ENCODE peak calls at places on chromosomes 12 and 14, in eight cellular contexts. S is C1 segment of cervical spinal cord; N is stimulated activated CD4-positive, alpha-beta T cell treated with anti-CD3 and anti-CD28 coated beads, Interleukin-4, amount 100 ng/mL, for 48 hours; C is NCI-H1092 treated with DMSO at 0.1 percent for 48 hours; P is COLO829; I is Calu3; H is stimulated activated CD8-positive, alpha-beta memory T cell treated with anti-CD3 and anti-CD28 coated beads, Interleukin-4, amount 100 ng/mL, for 1 hour; E is activated naive CD4-positive, alpha-beta T cell. J is an unnamed sample.

GRCh38 chr12:89181271-89181920 is 170.9 kb downstream of the DUSP6 start:
- DNase-seq in S (no peak), N (no peak), C (no peak), P (peak; percentile 24), I (no peak), H (no peak), E (no peak), J (no peak)

GRCh38 chr14:32744811-32745445 is 193.8 kb upstream of the NPAS3 start:
- DNase-seq in S (no peak), N (no peak), C (no peak), P (no peak), I (no peak), H (no peak), E (no peak), J (no peak)

GRCh38 chr12:109273354-109273753 is 35.7 kb downstream of the FOXN4 start:
- DNase-seq in S (no peak), N (no peak), C (peak; percentile 27), P (no peak), I (no peak), H (no peak), E (no peak), J (no peak)

GRCh38 chr12:94038605-94039004 is 109.8 kb upstream of the PLXNC1 start:
- DNase-seq in S (no peak), N (no peak), C (no peak), P (no peak), I (no peak), H (no peak), E (no peak), J (no peak)

GRCh38 chr14:51677276-51677675 is 25.6 kb downstream of the FRMD6 start:
- DNase-seq in S (no peak), N (no peak), C (no peak), P (peak; percentile 85), I (no peak), H (no peak), E (no peak), J (no peak)

GRCh38 chr14:38134631-38135030 is 73.1 kb upstream of the SSTR1 start:
- DNase-seq in S (no peak), N (no peak), C (no peak), P (no peak), I (no peak), H (no peak), E (no peak), J (no peak)

GRCh38 chr12:124087251-124088141 is 114.5 kb downstream of the ZNF664 start:
- DNase-seq in S (no peak), N (no peak), C (no peak), P (no peak), I (no peak), H (no peak), E (no peak), J (no peak)

GRCh38 chr14:96309128-96309906 is 53.3 kb downstream of the BDKRB1 start:
- DNase-seq in S (no peak), N (no peak), C (no peak), P (no peak), I (peak; percentile 24), H (no peak), E (no peak), J (no peak)

GRCh38 chr14:72699852-72700257 is 194.0 kb downstream of the DPF3 start:
- DNase-seq in S (peak; percentile 37), N (no peak), C (no peak), P (no peak), I (no peak), H (no peak), E (no peak), J (no peak)

GRCh38 chr12:55720894-55721444 is 776 bp downstream of the RDH5 start:
- DNase-seq in S (peak; percentile 88), N (no peak), C (no peak), P (peak; percentile 76), I (peak; percentile 88), H (no peak), E (no peak), J (no peak)

GRCh38 chr12:89775336-89776005 is 66.8 kb upstream of the ATP2B1 start:
- DNase-seq in S (no peak), N (no peak), C (no peak), P (peak; percentile 11), I (no peak), H (no peak), E (no peak), J (no peak)